ENCODE peak calls at places on chromosomes 13 and 19, in ten cellular contexts. X is HFFc6; U is psoas muscle; H is EL; A is neural progenitor cell; D is stimulated activated CD8-positive, alpha-beta memory T cell treated with anti-CD3 and anti-CD28 coated beads, Interleukin-7, amount 100 ng/mL, for 1 hour; R is Caco-2; L is iPS DF 6.9; Z is glutamatergic neuron; V is ureter. M is an unnamed sample.

GRCh38 chr13:68676513-68677115 is 1431.0 kb upstream of the ATXN8OS start:
- DNase-seq in X (no peak), U (no peak), H (no peak), A (no peak), D (no peak), R (no peak), L (no peak), Z (no peak), V (no peak), M (no peak)

GRCh38 chr13:111204438-111205177 is 89.5 kb downstream of the ARHGEF7 start:
- DNase-seq in X (peak), U (peak), H (peak), A (peak), D (no peak), R (peak), L (no peak), Z (no peak), V (peak), M (peak)

GRCh38 chr13:19927117-19927734 is 31.3 kb upstream of the ZMYM2 start:
- DNase-seq in X (peak), U (no peak), H (peak), A (peak), D (no peak), R (no peak), L (no peak), Z (no peak), V (no peak), M (no peak)

GRCh38 chr19:39307822-39308530 is 11.8 kb downstream of the IFNL1 start:
- DNase-seq in X (no peak), U (no peak), H (no peak), A (peak), D (no peak), R (peak), L (no peak), Z (peak), V (no peak), M (peak)

GRCh38 chr13:67736646-67737420 is 506.7 kb upstream of the PCDH9 start:
- DNase-seq in X (no peak), U (no peak), H (no peak), A (peak), D (no peak), R (peak), L (peak), Z (peak), V (no peak), M (no peak)

GRCh38 chr13:114309806-114310410 is 4.4 kb upstream of the CHAMP1 start:
- DNase-seq in X (no peak), U (no peak), H (no peak), A (peak), D (no peak), R (no peak), L (no peak), Z (peak), V (no peak), M (no peak)

GRCh38 chr13:113651511-113652403 is 6.2 kb downstream of the ATP4B start:
- DNase-seq in X (no peak), U (no peak), H (no peak), A (no peak), D (no peak), R (no peak), L (no peak), Z (peak), V (no peak), M (peak)

GRCh38 chr19:28313633-28314032 is 899.3 kb downstream of the UQCRFS1 start:
- DNase-seq in X (no peak), U (peak), H (peak), A (no peak), D (no peak), R (no peak), L (no peak), Z (no peak), V (no peak), M (no peak)

GRCh38 chr13:99432637-99433542 is 68.4 kb upstream of the TM9SF2 start:
- DNase-seq in X (peak), U (peak), H (peak), A (peak), D (peak), R (no peak), L (no peak), Z (no peak), V (peak), M (peak)

GRCh38 chr13:20129076-20129475 is 31.8 kb downstream of the GJA3 start:
- DNase-seq in X (no peak), U (no peak), H (no peak), A (no peak), D (no peak), R (no peak), L (no peak), Z (no peak), V (no peak), M (no peak)

GRCh38 chr13:105599477-105600037 is 935.9 kb downstream of the EFNB2 start:
- DNase-seq in X (no peak), U (no peak), H (no peak), A (no peak), D (no peak), R (no peak), L (no peak), Z (no peak), V (no peak), M (no peak)

GRCh38 chr13:109810761-109811510 is 24.6 kb upstream of the IRS2 start:
- DNase-seq in X (no peak), U (no peak), H (no peak), A (no peak), D (no peak), R (no peak), L (no peak), Z (no peak), V (no peak), M (no peak)

GRCh38 chr13:45276887-45277286 is 64.1 kb downstream of the TPT1 start:
- DNase-seq in X (no peak), U (no peak), H (no peak), A (no peak), D (no peak), R (no peak), L (no peak), Z (no peak), V (no peak), M (no peak)

GRCh38 chr19:38842439-38843174 is 7.2 kb downstream of the HNRNPL start:
- DNase-seq in X (no peak), U (no peak), H (no peak), A (no peak), D (no peak), R (no peak), L (no peak), Z (no peak), V (no peak), M (no peak)

GRCh38 chr19:38690146-38690545 is 42.7 kb downstream of the ACTN4 start:
- DNase-seq in X (no peak), U (no peak), H (no peak), A (no peak), D (no peak), R (no peak), L (no peak), Z (no peak), V (no peak), M (no peak)

GRCh38 chr19:13076320-13076719 is 26.3 kb downstream of the LYL1 start:
- DNase-seq in X (no peak), U (no peak), H (no peak), A (no peak), D (no peak), R (no peak), L (no peak), Z (no peak), V (no peak), M (no peak)

GRCh38 chr19:571127-571974 is 1.0 kb upstream of the BSG start:
- DNase-seq in X (peak), U (peak), H (peak), A (peak), D (no peak), R (peak), L (no peak), Z (no peak), V (no peak), M (no peak)

GRCh38 chr19:8655340-8655709 is 24.9 kb downstream of the NFILZ start:
- DNase-seq in X (no peak), U (no peak), H (no peak), A (no peak), D (no peak), R (no peak), L (no peak), Z (no peak), V (no peak), M (no peak)

GRCh38 chr19:18798384-18799352 is 7.6 kb upstream of the COMP start:
- DNase-seq in X (no peak), U (no peak), H (no peak), A (peak), D (no peak), R (peak), L (no peak), Z (no peak), V (no peak), M (no peak)

GRCh38 chr19:2087621-2088100 is 8.5 kb downstream of the MOB3A start:
- DNase-seq in X (no peak), U (no peak), H (no peak), A (no peak), D (no peak), R (no peak), L (no peak), Z (no peak), V (no peak), M (no peak)

GRCh38 chr13:72258340-72258981 is 391.5 kb upstream of the DACH1 start:
- DNase-seq in X (no peak), U (no peak), H (no peak), A (no peak), D (no peak), R (no peak), L (peak), Z (peak), V (no peak), M (no peak)

GRCh38 chr13:112179995-112180394 is 113.0 kb downstream of the SOX1 start:
- DNase-seq in X (no peak), U (no peak), H (no peak), A (no peak), D (no peak), R (no peak), L (no peak), Z (no peak), V (no peak), M (no peak)

GRCh38 chr19:5104871-5105351 is 136.0 kb downstream of the KDM4B start:
- DNase-seq in X (no peak), U (no peak), H (no peak), A (no peak), D (no peak), R (no peak), L (no peak), Z (no peak), V (no peak), M (no peak)

GRCh38 chr19:1066748-1067340 is at the start of gene ARHGAP45:
- DNase-seq in X (no peak), U (peak), H (no peak), A (peak), D (peak), R (no peak), L (no peak), Z (no peak), V (no peak), M (peak)

GRCh38 chr13:72808917-72809500 is 27.1 kb downstream of the PIBF1 start:
- DNase-seq in X (no peak), U (no peak), H (peak), A (peak), D (no peak), R (no peak), L (no peak), Z (no peak), V (no peak), M (no peak)

GRCh38 chr19:8641908-8642547 is 11.6 kb downstream of the NFILZ start:
- DNase-seq in X (peak), U (no peak), H (peak), A (peak), D (no peak), R (peak), L (peak), Z (no peak), V (no peak), M (no peak)

GRCh38 chr19:20787766-20788165 is 11.7 kb downstream of the ZNF66 start:
- DNase-seq in X (no peak), U (no peak), H (peak), A (no peak), D (no peak), R (no peak), L (no peak), Z (no peak), V (no peak), M (no peak)

GRCh38 chr13:27556109-27556508 is 64.2 kb downstream of the LNX2 start:
- DNase-seq in X (peak), U (no peak), H (peak), A (no peak), D (no peak), R (no peak), L (no peak), Z (no peak), V (no peak), M (no peak)

GRCh38 chr13:41588899-41589298 is 131.5 kb downstream of the RGCC start:
- DNase-seq in X (peak), U (no peak), H (peak), A (no peak), D (no peak), R (no peak), L (no peak), Z (no peak), V (no peak), M (no peak)

M was measured in sciatic nerve.